ENCODE peak calls at places on chromosomes 2 and 18, in five cellular contexts. One of them, this sample, is unnamed.

GRCh38 chr2:38037757-38038615 is 38.0 kb downstream of the CYP1B1 start:
- DNase-seq in neural progenitor cell: peak; percentile 74
- DNase-seq in hepatocyte: peak; percentile 21
- DNase-seq in GM23338: peak; percentile 86
- DNase-seq in PC-3: no peak
- DNase-seq in this sample: peak; percentile 74

GRCh38 chr2:54787760-54788366 is 64.4 kb downstream of the EML6 start:
- DNase-seq in neural progenitor cell: no peak
- DNase-seq in hepatocyte: no peak
- DNase-seq in PC-3: no peak
- DNase-seq in GM23338: no peak
- DNase-seq in this sample: no peak

GRCh38 chr18:75639468-75639831 is 211.9 kb upstream of the SMIM21 start:
- DNase-seq in PC-3: no peak
- DNase-seq in neural progenitor cell: no peak
- DNase-seq in GM23338: no peak
- DNase-seq in hepatocyte: no peak
- DNase-seq in this sample: no peak

GRCh38 chr2:234288974-234289455 is 207.9 kb downstream of the ARL4C start:
- DNase-seq in hepatocyte: peak; percentile 81
- DNase-seq in neural progenitor cell: peak; percentile 73
- DNase-seq in PC-3: peak; percentile 58
- DNase-seq in GM23338: peak; percentile 76
- DNase-seq in this sample: peak; percentile 59

GRCh38 chr18:48982269-48982668 is 31.5 kb upstream of the SMAD7 start:
- DNase-seq in hepatocyte: no peak
- DNase-seq in neural progenitor cell: no peak
- DNase-seq in PC-3: no peak
- DNase-seq in GM23338: no peak
- DNase-seq in this sample: no peak

GRCh38 chr18:49846263-49846662 is 32.9 kb upstream of the ACAA2 start:
- DNase-seq in GM23338: no peak
- DNase-seq in neural progenitor cell: no peak
- DNase-seq in PC-3: no peak
- DNase-seq in hepatocyte: peak; percentile 47
- DNase-seq in this sample: peak; percentile 87

GRCh38 chr2:135969655-135970387 is 15.6 kb downstream of the DARS1 start:
- DNase-seq in hepatocyte: no peak
- DNase-seq in PC-3: no peak
- DNase-seq in GM23338: no peak
- DNase-seq in neural progenitor cell: no peak
- DNase-seq in this sample: no peak

GRCh38 chr2:45024600-45025291 is 15.5 kb upstream of the SIX2 start:
- DNase-seq in GM23338: peak; percentile 41
- DNase-seq in PC-3: peak; percentile 99
- DNase-seq in hepatocyte: peak; percentile 48
- DNase-seq in neural progenitor cell: no peak
- DNase-seq in this sample: peak; percentile 93

GRCh38 chr18:50044402-50044801 is 150.5 kb downstream of the MYO5B start:
- DNase-seq in PC-3: no peak
- DNase-seq in GM23338: peak; percentile 57
- DNase-seq in hepatocyte: peak; percentile 21
- DNase-seq in neural progenitor cell: peak; percentile 16
- DNase-seq in this sample: no peak

GRCh38 chr2:17821535-17822451 is 5.5 kb downstream of the MSGN1 start:
- DNase-seq in GM23338: no peak
- DNase-seq in hepatocyte: no peak
- DNase-seq in PC-3: no peak
- DNase-seq in neural progenitor cell: peak; percentile 18
- DNase-seq in this sample: no peak

GRCh38 chr2:43848174-43848573 is 9.4 kb downstream of the ABCG8 start:
- DNase-seq in neural progenitor cell: no peak
- DNase-seq in GM23338: no peak
- DNase-seq in hepatocyte: no peak
- DNase-seq in PC-3: peak; percentile 60
- DNase-seq in this sample: no peak

GRCh38 chr2:1415501-1415900 is 2.2 kb downstream of the TPO start:
- DNase-seq in GM23338: no peak
- DNase-seq in PC-3: no peak
- DNase-seq in hepatocyte: no peak
- DNase-seq in neural progenitor cell: no peak
- DNase-seq in this sample: no peak

GRCh38 chr2:8248623-8248957 is 433.3 kb upstream of the ID2 start:
- DNase-seq in PC-3: no peak
- DNase-seq in hepatocyte: no peak
- DNase-seq in GM23338: no peak
- DNase-seq in neural progenitor cell: no peak
- DNase-seq in this sample: peak; percentile 70

GRCh38 chr2:237627463-237628321 is at the start of gene LRRFIP1:
- DNase-seq in hepatocyte: peak; percentile 66
- DNase-seq in PC-3: peak; percentile 31
- DNase-seq in neural progenitor cell: peak; percentile 76
- DNase-seq in GM23338: peak; percentile 62
- DNase-seq in this sample: peak; percentile 63

GRCh38 chr2:218882866-218883366 is 2.3 kb downstream of the WNT10A start:
- DNase-seq in GM23338: no peak
- DNase-seq in hepatocyte: no peak
- DNase-seq in neural progenitor cell: no peak
- DNase-seq in PC-3: peak; percentile 32
- DNase-seq in this sample: peak; percentile 88

GRCh38 chr2:33371304-33372090 is 105.0 kb upstream of the RASGRP3 start:
- DNase-seq in GM23338: no peak
- DNase-seq in hepatocyte: no peak
- DNase-seq in neural progenitor cell: no peak
- DNase-seq in PC-3: no peak
- DNase-seq in this sample: no peak

GRCh38 chr2:238493880-238494572 is 67.3 kb downstream of the ASB1 start:
- DNase-seq in GM23338: no peak
- DNase-seq in neural progenitor cell: no peak
- DNase-seq in PC-3: peak; percentile 4
- DNase-seq in hepatocyte: peak; percentile 28
- DNase-seq in this sample: no peak

GRCh38 chr18:48566588-48566987 is 27.8 kb downstream of the CTIF start:
- DNase-seq in PC-3: no peak
- DNase-seq in hepatocyte: no peak
- DNase-seq in neural progenitor cell: no peak
- DNase-seq in GM23338: no peak
- DNase-seq in this sample: no peak

GRCh38 chr2:27494944-27495554 is at the start of gene FNDC4:
- DNase-seq in hepatocyte: peak; percentile 59
- DNase-seq in PC-3: peak; percentile 22
- DNase-seq in neural progenitor cell: peak; percentile 83
- DNase-seq in GM23338: peak; percentile 76
- DNase-seq in this sample: peak; percentile 69

GRCh38 chr2:202184557-202184956 is 53.8 kb downstream of the SUMO1 start:
- DNase-seq in GM23338: no peak
- DNase-seq in hepatocyte: no peak
- DNase-seq in PC-3: no peak
- DNase-seq in neural progenitor cell: no peak
- DNase-seq in this sample: no peak

GRCh38 chr2:53170463-53170862 is 597.1 kb upstream of the CHAC2 start:
- DNase-seq in neural progenitor cell: no peak
- DNase-seq in hepatocyte: no peak
- DNase-seq in PC-3: no peak
- DNase-seq in GM23338: no peak
- DNase-seq in this sample: no peak

GRCh38 chr18:54775686-54776085 is 52.6 kb upstream of the RAB27B start:
- DNase-seq in PC-3: peak; percentile 77
- DNase-seq in neural progenitor cell: no peak
- DNase-seq in GM23338: peak; percentile 20
- DNase-seq in hepatocyte: no peak
- DNase-seq in this sample: peak; percentile 89

GRCh38 chr2:20806286-20806685 is 16.6 kb downstream of the LDAH start:
- DNase-seq in hepatocyte: no peak
- DNase-seq in PC-3: no peak
- DNase-seq in neural progenitor cell: no peak
- DNase-seq in GM23338: no peak
- DNase-seq in this sample: peak; percentile 7

GRCh38 chr2:98909381-98910211 is 26.4 kb downstream of the CRACDL start:
- DNase-seq in hepatocyte: peak; percentile 73
- DNase-seq in PC-3: peak; percentile 87
- DNase-seq in GM23338: peak; percentile 90
- DNase-seq in neural progenitor cell: peak; percentile 79
- DNase-seq in this sample: peak; percentile 74

GRCh38 chr2:101773137-101773536 is 75.6 kb downstream of the MAP4K4 start:
- DNase-seq in neural progenitor cell: peak; percentile 59
- DNase-seq in GM23338: peak; percentile 60
- DNase-seq in hepatocyte: no peak
- DNase-seq in PC-3: no peak
- DNase-seq in this sample: no peak
- TF ChIP-seq EZH2phosphoT487 in neural progenitor cell: no peak
- TF ChIP-seq EZH2phosphoT487 in GM23338: no peak
- TF ChIP-seq EZH2phosphoT487 in hepatocyte: no peak
- TF ChIP-seq EZH2phosphoT487 in PC-3: no peak
- TF ChIP-seq EZH2phosphoT487 in this sample: no peak

DNA sequence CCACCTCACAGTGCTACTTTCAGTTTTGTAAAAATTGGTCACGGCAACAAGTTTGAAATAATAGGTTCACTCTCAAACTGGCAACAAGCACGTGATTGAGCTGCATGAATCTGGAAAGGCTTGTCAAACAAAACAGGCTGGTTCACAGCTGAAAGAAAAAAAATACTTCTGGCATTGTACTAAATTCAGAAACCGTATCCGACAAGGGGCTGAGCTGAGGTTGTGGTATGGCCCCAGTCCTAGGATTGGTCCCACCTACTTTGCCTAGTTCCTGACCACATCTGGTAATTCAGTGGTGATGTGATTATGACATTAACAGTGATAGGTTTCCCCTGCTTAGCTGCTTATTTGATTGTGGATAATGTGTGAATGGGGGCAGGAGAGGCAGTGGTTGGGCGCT is 326.5 kb upstream of the THUMPD2 start:
- DNase-seq in PC-3: no peak
- DNase-seq in neural progenitor cell: no peak
- DNase-seq in GM23338: no peak
- DNase-seq in hepatocyte: no peak
- DNase-seq in this sample: peak; percentile 66
- H2AFZ ChIP-seq in PC-3: no peak overlapping the region
- H2AFZ ChIP-seq in neural progenitor cell: no peak overlapping the region
- H2AFZ ChIP-seq in GM23338: no peak overlapping the region
- H2AFZ ChIP-seq in hepatocyte: no peak overlapping the region
- H2AFZ ChIP-seq in this sample: peak overlapping the region; percentile 68

GRCh38 chr2:232550351-232551261 is at the start of the genes EIF4E2 and TIGD1:
- DNase-seq in neural progenitor cell: peak; percentile 98
- DNase-seq in GM23338: peak; percentile 97
- DNase-seq in hepatocyte: peak; percentile 97
- DNase-seq in PC-3: peak; percentile 91
- DNase-seq in this sample: peak; percentile 97

GRCh38 chr2:232549655-232550350 is 554 bp downstream of the TIGD1 start:
- DNase-seq in neural progenitor cell: no peak
- DNase-seq in PC-3: no peak
- DNase-seq in GM23338: no peak
- DNase-seq in hepatocyte: no peak
- DNase-seq in this sample: no peak

GRCh38 chr2:232551776-232552175 is 1.3 kb downstream of the EIF4E2 start:
- DNase-seq in hepatocyte: no peak
- DNase-seq in neural progenitor cell: no peak
- DNase-seq in GM23338: no peak
- DNase-seq in PC-3: no peak
- DNase-seq in this sample: no peak

GRCh38 chr2:232547991-232548390 is 2.4 kb downstream of the TIGD1 start:
- DNase-seq in PC-3: no peak
- DNase-seq in hepatocyte: no peak
- DNase-seq in GM23338: no peak
- DNase-seq in neural progenitor cell: no peak
- DNase-seq in this sample: no peak

GRCh38 chr2:232551289-232551688 is 800 bp downstream of the EIF4E2 start:
- DNase-seq in GM23338: no peak
- DNase-seq in hepatocyte: no peak
- DNase-seq in PC-3: no peak
- DNase-seq in neural progenitor cell: no peak
- DNase-seq in this sample: no peak
- TF ChIP-seq EZH2phosphoT487 in GM23338: no peak
- TF ChIP-seq EZH2phosphoT487 in hepatocyte: no peak
- TF ChIP-seq EZH2phosphoT487 in PC-3: no peak
- TF ChIP-seq EZH2phosphoT487 in neural progenitor cell: no peak
- TF ChIP-seq EZH2phosphoT487 in this sample: no peak

GRCh38 chr18:12904012-12904516 is 20.0 kb upstream of the PTPN2 start:
- DNase-seq in PC-3: no peak
- DNase-seq in GM23338: no peak
- DNase-seq in neural progenitor cell: no peak
- DNase-seq in hepatocyte: no peak
- DNase-seq in this sample: no peak

GRCh38 chr18:12908706-12909105 is 24.7 kb upstream of the PTPN2 start:
- DNase-seq in hepatocyte: no peak
- DNase-seq in GM23338: no peak
- DNase-seq in PC-3: no peak
- DNase-seq in neural progenitor cell: no peak
- DNase-seq in this sample: peak; percentile 5

GRCh38 chr18:12906119-12906518 is 22.1 kb upstream of the PTPN2 start:
- DNase-seq in hepatocyte: no peak
- DNase-seq in neural progenitor cell: no peak
- DNase-seq in PC-3: no peak
- DNase-seq in GM23338: no peak
- DNase-seq in this sample: no peak

GRCh38 chr18:12906773-12907172 is 22.7 kb upstream of the PTPN2 start:
- DNase-seq in PC-3: no peak
- DNase-seq in neural progenitor cell: no peak
- DNase-seq in GM23338: no peak
- DNase-seq in hepatocyte: no peak
- DNase-seq in this sample: no peak

DNA sequence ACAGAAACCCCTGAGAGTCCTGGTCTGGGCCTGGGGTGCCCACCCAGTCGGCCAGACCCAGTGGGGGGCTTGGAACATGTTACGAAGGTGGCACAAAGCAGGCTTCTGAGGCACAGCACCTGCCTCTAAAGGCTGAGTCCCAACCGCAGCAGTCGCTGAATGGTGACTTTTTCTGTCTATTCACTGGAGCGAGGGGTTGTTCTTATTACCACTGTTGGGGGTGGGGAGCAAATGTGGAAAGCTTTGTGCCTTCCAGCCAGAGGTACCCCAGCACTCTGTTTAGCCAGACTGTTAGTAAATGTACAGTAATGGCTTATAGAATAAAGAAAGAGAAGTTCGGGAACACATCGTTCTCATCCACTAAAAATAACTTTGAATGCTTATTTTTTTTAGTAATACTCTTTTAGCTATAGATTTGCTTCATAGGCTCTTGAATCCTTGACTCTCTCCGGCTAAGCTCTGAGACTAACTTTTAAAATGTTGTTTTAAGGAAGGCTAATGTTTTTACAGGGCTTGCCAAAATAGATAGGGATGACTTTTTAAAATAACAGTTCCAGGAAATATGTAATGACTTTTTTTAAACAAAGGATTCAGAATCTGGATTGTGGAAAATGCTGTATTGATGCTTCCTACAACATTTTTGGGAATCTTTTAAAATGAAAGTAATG is 23.4 kb upstream of the PTPN2 start:
- DNase-seq in hepatocyte: no peak
- DNase-seq in PC-3: no peak
- DNase-seq in neural progenitor cell: peak; percentile 42
- DNase-seq in GM23338: no peak
- DNase-seq in this sample: peak; percentile 29
- H2AFZ ChIP-seq in hepatocyte: no peak overlapping the region
- H2AFZ ChIP-seq in PC-3: peak overlapping the region; percentile 3
- H2AFZ ChIP-seq in neural progenitor cell: peak overlapping the region; percentile 36
- H2AFZ ChIP-seq in GM23338: no peak overlapping the region
- H2AFZ ChIP-seq in this sample: peak overlapping the region; percentile 43